ENCODE peak calls at places on chromosomes 5 and 9, in five cellular contexts. T is SJSA1; G is stomach; L is tibial artery; R is CD8-positive, alpha-beta T cell. K is an unnamed sample.

GRCh38 chr5:140565024-140565779 is 574 bp downstream of the SLC35A4 start:
- DNase-seq in G (no peak), T (no peak), L (no peak), R (no peak), K (no peak)

GRCh38 chr9:137816531-137817235 is 60.9 kb upstream of the CACNA1B start:
- DNase-seq in L (no peak), R (no peak), G (no peak), T (no peak), K (no peak)

GRCh38 chr5:154117050-154117449 is 73.5 kb upstream of the GALNT10 start:
- DNase-seq in T (no peak), R (no peak), L (no peak), G (no peak), K (no peak)

GRCh38 chr5:179914032-179914755 is 6.5 kb upstream of the TBC1D9B start:
- DNase-seq in R (no peak), L (no peak), G (no peak), T (no peak), K (peak; percentile 42)

GRCh38 chr9:116435706-116436105 is 251.4 kb upstream of the TRIM32 start:
- DNase-seq in R (no peak), G (no peak), T (no peak), L (no peak), K (no peak)

GRCh38 chr9:14373319-14373632 is 59.3 kb upstream of the NFIB start:
- DNase-seq in R (no peak), T (no peak), G (no peak), L (no peak), K (no peak)

GRCh38 chr5:133370281-133370890 is 242.0 kb downstream of the FSTL4 start:
- DNase-seq in G (no peak), L (no peak), T (no peak), R (no peak), K (no peak)

GRCh38 chr5:112729630-112730029 is 8.1 kb upstream of the APC start:
- DNase-seq in R (no peak), G (no peak), L (no peak), T (no peak), K (no peak)

GRCh38 chr5:34708777-34709176 is 52.6 kb downstream of the RAI14 start:
- DNase-seq in R (no peak), L (no peak), G (no peak), T (no peak), K (no peak)

GRCh38 chr9:33449715-33450114 is 2.3 kb upstream of the AQP3 start:
- DNase-seq in R (no peak), G (no peak), L (no peak), T (no peak), K (no peak)

GRCh38 chr9:37931586-37931985 is 27.7 kb upstream of the SLC25A51 start:
- DNase-seq in L (no peak), T (no peak), G (no peak), R (no peak), K (no peak)

GRCh38 chr5:61298580-61298979 is 33.5 kb upstream of the ZSWIM6 start:
- DNase-seq in T (no peak), R (no peak), L (no peak), G (peak; percentile 60), K (no peak)

GRCh38 chr9:94829380-94830070 is 103.0 kb downstream of the AOPEP start:
- DNase-seq in G (no peak), T (no peak), R (no peak), L (no peak), K (no peak)

GRCh38 chr9:117494401-117495130 is 79.7 kb upstream of the ASTN2 start:
- DNase-seq in T (no peak), L (no peak), G (no peak), R (no peak), K (no peak)

GRCh38 chr9:131805803-131806202 is 65.9 kb upstream of the RAPGEF1 start:
- DNase-seq in G (no peak), L (no peak), R (no peak), T (no peak), K (no peak)

GRCh38 chr5:55604611-55605067 is 69.9 kb upstream of the PLPP1 start:
- DNase-seq in G (no peak), L (no peak), R (no peak), T (no peak), K (no peak)

GRCh38 chr9:126495411-126496180 is 118.1 kb upstream of the LMX1B start:
- DNase-seq in L (no peak), T (no peak), G (no peak), R (no peak), K (no peak)

GRCh38 chr9:128152133-128152780 is 3.0 kb downstream of the LCN2 start:
- DNase-seq in G (no peak), R (no peak), T (no peak), L (no peak), K (no peak)

GRCh38 chr9:123267481-123268239 is 726 bp downstream of the STRBP start:
- DNase-seq in T (no peak), G (peak; percentile 32), L (no peak), R (no peak), K (peak; percentile 30)

GRCh38 chr9:72917892-72918509 is 34.9 kb downstream of the ALDH1A1 start:
- DNase-seq in G (no peak), T (no peak), L (no peak), R (no peak), K (no peak)

GRCh38 chr5:34728236-34728635 is 72.1 kb downstream of the RAI14 start:
- DNase-seq in T (no peak), R (no peak), G (no peak), L (no peak), K (no peak)

GRCh38 chr5:169534939-169535338 is 48.6 kb upstream of the SPDL1 start:
- DNase-seq in G (no peak), T (no peak), R (no peak), L (no peak), K (no peak)

GRCh38 chr5:134466241-134467069 is 54.8 kb upstream of the CDKN2AIPNL start:
- DNase-seq in L (peak; percentile 99), R (peak; percentile 35), T (peak; percentile 97), G (peak; percentile 97), K (peak; percentile 97)

GRCh38 chr9:130779153-130779855 is 55.8 kb upstream of the ABL1 start:
- DNase-seq in L (no peak), R (no peak), T (no peak), G (no peak), K (no peak)

GRCh38 chr9:126625329-126626116 is 11.8 kb downstream of the LMX1B start:
- DNase-seq in R (no peak), G (no peak), T (no peak), L (no peak), K (no peak)

GRCh38 chr5:56012281-56012963 is 17.7 kb upstream of the IL6ST start:
- DNase-seq in G (peak; percentile 54), R (peak; percentile 9), L (no peak), T (no peak), K (no peak)

GRCh38 chr9:126678989-126679388 is 65.3 kb downstream of the LMX1B start:
- DNase-seq in T (no peak), G (no peak), L (no peak), R (no peak), K (no peak)

GRCh38 chr9:16046713-16047112 is 493.9 kb downstream of the CCDC171 start:
- DNase-seq in L (no peak), R (no peak), T (no peak), G (no peak), K (no peak)

GRCh38 chr5:175246242-175246891 is 197.6 kb downstream of the DRD1 start:
- DNase-seq in R (no peak), T (peak; percentile 100), L (peak; percentile 27), G (no peak), K (no peak)

GRCh38 chr9:114906922-114907571 is 23.3 kb downstream of the TNFSF8 start:
- DNase-seq in G (no peak), R (no peak), L (no peak), T (no peak), K (no peak)
- H3K4me3 ChIP-seq in G (no peak overlapping the region), R (no peak overlapping the region), L (no peak overlapping the region), T (no peak overlapping the region), K (no peak overlapping the region)

DNA sequence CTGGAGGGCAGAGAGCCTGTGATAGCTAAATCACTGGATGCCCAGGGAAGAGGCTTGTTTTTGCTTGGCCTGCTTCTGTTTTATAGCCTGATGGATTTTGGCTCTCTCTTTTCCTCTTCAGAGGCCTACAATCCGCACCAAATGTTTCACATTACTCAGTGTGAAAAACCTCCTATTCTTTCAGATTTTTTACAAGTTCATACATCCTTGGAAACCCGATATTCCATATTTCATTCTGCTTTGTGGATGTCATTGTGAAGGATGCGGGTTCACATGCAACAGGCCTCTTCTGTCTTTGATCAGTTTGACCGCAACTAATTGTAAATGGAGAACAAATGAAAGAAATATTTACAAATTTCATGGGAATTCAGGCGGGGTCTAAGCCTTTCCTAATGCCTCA is 269.9 kb downstream of the DMRT2 start:
- DNase-seq in R (no peak), G (no peak), T (no peak), L (no peak), K (no peak)
- H3K9me3 ChIP-seq in R (no peaks in the 10 kb centered on the region), G (no peaks in the 10 kb centered on the region), T (no peaks in the 10 kb centered on the region), L (no peaks in the 10 kb centered on the region), K (no peaks in the 10 kb centered on the region)

GRCh38 chr9:133952598-133953550 is 39.2 kb downstream of the VAV2 start:
- DNase-seq in L (no peak), T (no peak), R (no peak), G (no peak), K (no peak)
- H3K4me3 ChIP-seq in L (no peak overlapping the region), T (no peak overlapping the region), R (no peak overlapping the region), G (no peak overlapping the region), K (no peak overlapping the region)

GRCh38 chr5:102795546-102795945 is 40.4 kb downstream of the PAM start:
- DNase-seq in R (no peak), L (no peak), G (no peak), T (no peak), K (no peak)

GRCh38 chr5:102798103-102798502 is 43.0 kb downstream of the PAM start:
- DNase-seq in L (no peak), R (no peak), T (no peak), G (no peak), K (no peak)

GRCh38 chr5:102797485-102797884 is 42.4 kb downstream of the PAM start:
- DNase-seq in L (no peak), T (no peak), R (no peak), G (no peak), K (no peak)

GRCh38 chr5:102796014-102796413 is 40.9 kb downstream of the PAM start:
- DNase-seq in R (no peak), T (no peak), G (no peak), L (no peak), K (no peak)

GRCh38 chr5:102796481-102796880 is 41.4 kb downstream of the PAM start:
- DNase-seq in G (no peak), T (no peak), R (no peak), L (no peak), K (no peak)
- H3K9me3 ChIP-seq in G (no peaks in the 10 kb centered on the region), T (no peaks in the 10 kb centered on the region), R (no peaks in the 10 kb centered on the region), L (no peaks in the 10 kb centered on the region), K (no peaks in the 10 kb centered on the region)

K was measured in lung.